ENCODE peak calls at places on chromosome 2, in eight cellular contexts. K is frontal cortex, B is RWPE1, T is activated gamma-delta T cell treated with Interleukin-2 at 50 U/mL for 16 hours, D is HT1080, P is HEK293T, U is fibroblast of the conjunctiva, M is dorsolateral prefrontal cortex. F is an unnamed sample.

GRCh38 chr2:238352361-238352760 is 32.0 kb downstream of the TRAF3IP1 start:
- DNase-seq in K (no peak), B (no peak), T (no peak), D (no peak), P (no peak), U (no peak), M (no peak), F (no peak)

GRCh38 chr2:5391361-5391760 is 300.8 kb upstream of the SOX11 start:
- DNase-seq in K (no peak), B (no peak), T (no peak), D (peak), P (no peak), U (no peak), M (no peak), F (no peak)

GRCh38 chr2:43518182-43518581 is 77.7 kb downstream of the THADA start:
- DNase-seq in K (no peak), B (peak), T (no peak), D (no peak), P (no peak), U (no peak), M (no peak), F (no peak)

GRCh38 chr2:88016086-88016947 is at the start of gene RNU2-63P:
- DNase-seq in K (peak), B (peak), T (peak), D (peak), P (peak), U (peak), M (peak), F (peak)

GRCh38 chr2:208594642-208595385 is 188.2 kb downstream of the PTH2R start:
- DNase-seq in K (no peak), B (no peak), T (no peak), D (no peak), P (no peak), U (no peak), M (no peak), F (no peak)

GRCh38 chr2:237583385-237584295 is 6.9 kb downstream of the RAB17 start:
- DNase-seq in K (no peak), B (no peak), T (no peak), D (no peak), P (no peak), U (no peak), M (no peak), F (no peak)

GRCh38 chr2:105806994-105807393 is 62.3 kb downstream of the NCK2 start:
- DNase-seq in K (no peak), B (no peak), T (no peak), D (no peak), P (no peak), U (no peak), M (no peak), F (no peak)

GRCh38 chr2:73268831-73269685 is 15.2 kb downstream of the FBXO41 start:
- DNase-seq in K (peak), B (peak), T (peak), D (no peak), P (peak), U (no peak), M (peak), F (peak)